ENCODE peak calls at places on chromosomes 4 and X, in nine cellular contexts. T is choroid plexus epithelial cell, I is right atrium auricular region, S is mesendoderm, W is lung, G is astrocyte, O is fibroblast of mammary gland, D is upper lobe of left lung, X is left lung. M is an unnamed sample.

GRCh38 chrX:71671043-71671829 is 3.9 kb downstream of the LOC101059915 start:
- DNase-seq in O (no peak), T (no peak), S (no peak), G (no peak), D (no peak), I (no peak), X (peak; percentile 26), W (no peak), M (no peak)

GRCh38 chr4:181637186-181638105 is 605.8 kb upstream of the TENM3 start:
- DNase-seq in T (peak; percentile 39), X (no peak), O (peak; percentile 93), D (no peak), I (no peak), G (peak; percentile 47), W (no peak), S (no peak), M (no peak)

GRCh38 chr4:184444953-184445309 is 29.4 kb downstream of the IRF2 start:
- DNase-seq in D (no peak), X (no peak), W (no peak), T (no peak), G (no peak), I (no peak), S (no peak), O (no peak), M (no peak)

GRCh38 chrX:34578237-34578636 is 78.8 kb downstream of the TMEM47 start:
- DNase-seq in G (peak; percentile 14), D (no peak), I (no peak), O (peak; percentile 62), W (no peak), S (peak; percentile 22), X (no peak), T (peak; percentile 71), M (peak; percentile 69)

GRCh38 chr4:48290146-48290772 is 20.6 kb upstream of the TEC start:
- DNase-seq in S (peak; percentile 20), I (no peak), X (no peak), O (peak; percentile 42), T (peak; percentile 41), D (peak; percentile 29), G (no peak), W (no peak), M (no peak)

GRCh38 chr4:85402371-85402770 is 72.6 kb upstream of the ARHGAP24 start:
- DNase-seq in I (no peak), T (peak; percentile 98), O (peak; percentile 95), G (peak; percentile 86), W (no peak), X (no peak), D (no peak), S (no peak), M (peak; percentile 91)

GRCh38 chr4:16532240-16532990 is 306.1 kb upstream of the TAPT1 start:
- DNase-seq in S (no peak), O (peak; percentile 90), T (peak; percentile 90), W (peak; percentile 33), D (peak; percentile 27), G (peak; percentile 96), I (peak; percentile 62), X (no peak), M (peak; percentile 87)

GRCh38 chr4:16226816-16227461 is 668 bp upstream of the TAPT1 start:
- DNase-seq in D (peak; percentile 71), X (peak; percentile 55), G (peak; percentile 19), O (peak; percentile 19), I (peak; percentile 69), W (peak; percentile 58), T (peak; percentile 33), S (peak; percentile 67), M (peak; percentile 47)

GRCh38 chrX:39385022-39385421 is 583.8 kb downstream of the MID1IP1 start:
- DNase-seq in S (no peak), O (no peak), T (no peak), I (no peak), X (no peak), W (no peak), G (no peak), D (no peak), M (no peak)

DNA sequence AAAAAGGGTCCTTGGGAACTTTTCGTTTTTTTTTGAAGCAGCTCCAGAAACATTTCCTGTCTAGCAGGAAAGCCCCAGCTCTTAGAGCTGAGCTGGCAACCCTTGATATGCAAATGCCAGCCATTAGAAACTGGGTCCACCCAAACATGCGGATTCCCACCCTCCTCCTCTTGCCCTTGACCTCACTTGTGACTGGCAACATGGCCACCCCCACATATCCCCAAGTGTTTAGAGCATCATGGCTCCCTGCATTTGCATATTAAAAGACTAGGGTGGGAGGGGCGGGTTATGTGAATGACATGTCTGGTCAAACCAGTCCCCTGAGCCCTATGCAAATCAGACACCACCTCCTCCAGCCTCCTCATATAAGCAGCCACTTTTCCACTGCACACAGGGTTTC is 671.1 kb downstream of the FAT4 start:
- DNase-seq in S (peak; percentile 93), T (peak; percentile 4), I (no peak), W (no peak), D (no peak), O (no peak), G (peak; percentile 2), X (no peak), M (no peak)
- H3K4me3 ChIP-seq in S (no peak overlapping the region), T (no peak overlapping the region), I (no peak overlapping the region), W (no peak overlapping the region), D (no peak overlapping the region), O (no peak overlapping the region), G (no peak overlapping the region), X (no peak overlapping the region), M (no peak overlapping the region)

GRCh38 chrX:630007-630921 is at the start of gene SHOX:
- DNase-seq in O (no peak), D (no peak), I (no peak), W (no peak), S (no peak), T (no peak), X (no peak), G (no peak), M (peak; percentile 13)

GRCh38 chrX:627995-628394 is 2.6 kb upstream of the SHOX start:
- DNase-seq in G (no peak), O (no peak), W (no peak), S (no peak), X (no peak), D (no peak), I (no peak), T (no peak), M (no peak)

GRCh38 chrX:627510-627964 is 3.1 kb upstream of the SHOX start:
- DNase-seq in S (no peak), X (no peak), G (no peak), D (no peak), T (no peak), O (no peak), I (no peak), W (no peak), M (no peak)

GRCh38 chrX:630922-631496 is 418 bp downstream of the SHOX start:
- DNase-seq in X (no peak), I (no peak), D (no peak), O (no peak), G (no peak), S (peak; percentile 43), T (no peak), W (no peak), M (no peak)

DNA sequence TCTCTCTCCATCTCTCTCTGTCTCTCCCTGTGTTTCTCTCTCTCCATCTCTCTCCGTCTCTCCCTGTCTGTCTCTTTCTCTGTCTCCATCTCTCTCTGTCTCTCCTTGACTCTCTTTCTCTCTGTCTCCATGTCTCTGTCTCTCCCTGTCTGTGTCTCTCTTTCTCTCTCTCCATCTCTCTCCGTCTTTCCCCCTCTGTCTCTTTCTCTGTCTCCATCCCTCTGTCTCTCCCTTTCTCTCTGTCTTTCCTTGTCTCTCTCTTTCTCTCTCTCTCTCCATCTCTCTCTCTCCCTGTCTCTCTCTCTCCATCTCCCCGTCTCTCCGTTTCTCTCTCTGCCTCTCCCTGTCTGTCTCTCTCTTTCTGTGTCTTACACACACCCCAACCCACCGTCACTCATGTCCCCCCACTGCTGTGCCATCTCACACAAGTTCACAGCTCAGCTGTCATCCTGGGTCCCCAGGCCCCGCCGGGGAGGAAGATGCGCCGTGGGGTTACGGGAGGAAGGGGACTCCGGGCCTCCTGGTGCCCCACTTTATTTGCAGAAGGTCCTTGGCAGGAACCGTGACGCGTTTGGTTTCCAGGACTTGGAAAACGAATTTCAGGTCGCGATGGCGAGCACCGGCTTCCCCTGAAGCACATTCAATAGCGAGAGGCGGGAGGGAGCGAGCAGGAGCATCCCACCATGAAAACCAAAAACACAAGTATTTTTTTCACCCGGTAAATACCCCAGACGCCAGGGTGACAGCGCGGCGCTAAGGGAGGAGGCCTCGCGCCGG is 1.2 kb upstream of the SHOX start:
- DNase-seq in I (no peak), O (no peak), S (no peak), X (no peak), T (no peak), W (no peak), D (no peak), G (no peak), M (peak; percentile 9)
- H3K4me3 ChIP-seq in I (no peak overlapping the region), O (no peak overlapping the region), S (no peak overlapping the region), X (no peak overlapping the region), T (no peak overlapping the region), W (no peak overlapping the region), D (no peak overlapping the region), G (no peak overlapping the region), M (no peak overlapping the region)

DNA sequence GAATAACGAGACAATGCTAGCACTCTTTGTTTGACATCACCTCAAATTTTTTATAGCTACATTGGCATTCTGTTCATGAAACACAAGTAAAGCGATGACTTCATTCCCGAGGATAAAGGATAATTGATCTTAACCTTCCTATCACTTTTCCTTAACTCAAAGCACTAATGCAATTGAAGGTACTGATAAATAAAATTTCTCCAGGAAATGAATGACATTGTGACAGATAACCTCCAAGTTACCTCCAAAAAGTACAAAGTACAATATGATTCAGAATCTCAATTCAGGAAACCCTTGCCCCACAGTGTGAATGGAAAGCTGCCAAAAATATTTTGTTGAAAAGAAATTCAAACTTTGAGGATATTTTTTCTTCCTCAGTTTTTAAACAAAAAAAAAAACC is 1.8 kb downstream of the PRSS12 start:
- DNase-seq in I (no peak), G (no peak), T (no peak), O (no peak), W (no peak), X (no peak), S (no peak), D (no peak), M (no peak)
- H3K4me3 ChIP-seq in I (no peak overlapping the region), G (no peak overlapping the region), T (no peak overlapping the region), O (no peak overlapping the region), W (no peak overlapping the region), X (no peak overlapping the region), S (no peak overlapping the region), D (no peak overlapping the region), M (no peak overlapping the region)

DNA sequence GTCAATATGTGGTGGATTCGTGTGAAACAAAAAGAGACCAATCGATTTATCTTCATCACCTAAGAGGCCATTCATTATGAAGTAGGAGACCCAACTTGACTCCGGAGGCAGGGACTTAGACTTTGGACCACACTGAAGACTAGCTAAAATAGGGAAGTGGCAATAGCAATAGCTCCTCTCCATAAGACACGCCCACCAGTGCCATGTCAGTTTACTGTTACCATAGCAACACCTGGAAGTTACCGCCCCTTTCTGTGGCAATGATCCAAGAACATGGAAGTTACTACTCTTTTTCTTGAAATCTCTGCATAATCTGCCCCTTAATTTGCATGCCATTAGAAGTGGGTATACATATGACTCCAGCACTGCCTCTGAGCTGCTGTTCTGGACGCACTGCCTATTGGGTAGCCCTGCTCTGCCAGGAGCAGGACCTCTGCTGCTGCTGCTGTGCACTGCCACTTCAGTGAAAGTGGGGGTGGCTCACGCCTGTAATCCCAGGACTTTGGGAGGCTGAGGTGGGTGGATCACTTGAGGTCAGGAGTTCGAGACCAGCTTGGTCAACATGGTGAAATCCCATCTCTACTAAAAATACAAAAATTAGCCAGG is 163.2 kb downstream of the PRKX start:
- DNase-seq in S (peak; percentile 55), X (no peak), O (peak; percentile 45), T (peak; percentile 24), G (no peak), I (no peak), D (no peak), W (no peak), M (peak; percentile 21)
- H3K4me3 ChIP-seq in S (no peak overlapping the region), X (no peak overlapping the region), O (no peak overlapping the region), T (no peak overlapping the region), G (no peak overlapping the region), I (no peak overlapping the region), D (no peak overlapping the region), W (no peak overlapping the region), M (no peak overlapping the region)

M was measured in cardiac fibroblast.